ENCODE peak calls at places on chromosomes 3 and 15, in six cellular contexts. Z is H9, R is neuronal stem cell, F is IMR-90, B is trophoblast cell, T is H1. P is an unnamed sample. For H3K4me1, the result is how much of the 10 kb centered on the place peaks cover.

GRCh38 chr15:29208352-29208751 is 61.3 kb downstream of the NSMCE3 start:
- DNase-seq in Z (no peak), R (no peak), F (no peak), B (no peak), T (no peak), P (no peak)

GRCh38 chr3:31568649-31569048 is 35.9 kb downstream of the STT3B start:
- DNase-seq in Z (no peak), R (no peak), F (no peak), B (no peak), T (no peak), P (no peak)

GRCh38 chr3:122498152-122498551 is 16.6 kb downstream of the KPNA1 start:
- DNase-seq in Z (no peak), R (no peak), F (no peak), B (no peak), T (no peak), P (no peak)

GRCh38 chr15:59918994-59919951 is 84.8 kb upstream of the FOXB1 start:
- DNase-seq in Z (no peak), R (no peak), F (peak), B (peak), T (no peak), P (no peak)

GRCh38 chr15:79003301-79003700 is 58.5 kb upstream of the CTSH start:
- DNase-seq in Z (no peak), R (no peak), F (peak), B (peak), T (no peak), P (peak)

GRCh38 chr15:50055333-50056278 is 63.4 kb downstream of the ATP8B4 start:
- DNase-seq in Z (no peak), R (no peak), F (peak), B (peak), T (no peak), P (peak)

GRCh38 chr3:111735271-111735758 is 123.8 kb upstream of the PHLDB2 start:
- DNase-seq in Z (no peak), R (no peak), F (peak), B (peak), T (no peak), P (peak)

GRCh38 chr3:49460188-49460885 is 9.7 kb upstream of the DAG1 start:
- DNase-seq in Z (no peak), R (no peak), F (no peak), B (peak), T (no peak), P (no peak)

GRCh38 chr3:190443257-190443656 is 6.4 kb downstream of the TMEM207 start:
- DNase-seq in Z (no peak), R (no peak), F (peak), B (peak), T (no peak), P (peak)

GRCh38 chr3:101567528-101568317 is 6.1 kb downstream of the TRMT10C start:
- DNase-seq in Z (no peak), R (no peak), F (peak), B (peak), T (no peak), P (peak)

GRCh38 chr15:62824111-62824737 is 218.3 kb upstream of the TPM1 start:
- DNase-seq in Z (no peak), R (no peak), F (peak), B (no peak), T (no peak), P (peak)

GRCh38 chr3:153977148-153977547 is 144.0 kb upstream of the ARHGEF26 start:
- DNase-seq in Z (no peak), R (no peak), F (no peak), B (no peak), T (no peak), P (no peak)

GRCh38 chr3:65785065-65785645 is 253.6 kb downstream of the MAGI1 start:
- DNase-seq in Z (no peak), R (peak), F (peak), B (peak), T (no peak), P (peak)

GRCh38 chr3:56915969-56916586 is 114.3 kb upstream of the ARHGEF3 start:
- DNase-seq in Z (peak), R (no peak), F (no peak), B (no peak), T (no peak), P (no peak)

GRCh38 chr3:8486945-8487344 is 14.7 kb upstream of the LMCD1 start:
- DNase-seq in Z (no peak), R (no peak), F (no peak), B (peak), T (no peak), P (no peak)

GRCh38 chr3:187744169-187745151 is 808 bp downstream of the BCL6 start:
- DNase-seq in Z (no peak), R (no peak), F (peak), B (peak), T (no peak), P (peak)

GRCh38 chr3:139473155-139473771 is 3.1 kb downstream of the RBP2 start:
- DNase-seq in Z (no peak), R (no peak), F (no peak), B (no peak), T (no peak), P (no peak)

GRCh38 chr3:197355713-197356112 is 57.3 kb upstream of the DLG1 start:
- DNase-seq in Z (no peak), R (no peak), F (no peak), B (peak), T (no peak), P (no peak)

GRCh38 chr3:108175352-108175751 is 46.9 kb downstream of the IFT57 start:
- DNase-seq in Z (no peak), R (no peak), F (peak), B (no peak), T (no peak), P (no peak)

GRCh38 chr3:16506451-16506850 is 7.0 kb downstream of the RFTN1 start:
- DNase-seq in Z (no peak), R (no peak), F (no peak), B (no peak), T (no peak), P (no peak)
- H3K4me1 ChIP-seq in Z (under half), R (under half), F (under half), B (under half), T (under half), P (under half)

GRCh38 chr3:99094611-99095010 is 193.1 kb upstream of the DCBLD2 start:
- DNase-seq in Z (no peak), R (no peak), F (no peak), B (no peak), T (no peak), P (no peak)
- H2AFZ ChIP-seq in Z (no peak), R (no peak), F (no peak), B (no peak), T (no peak), P (no peak)

DNA sequence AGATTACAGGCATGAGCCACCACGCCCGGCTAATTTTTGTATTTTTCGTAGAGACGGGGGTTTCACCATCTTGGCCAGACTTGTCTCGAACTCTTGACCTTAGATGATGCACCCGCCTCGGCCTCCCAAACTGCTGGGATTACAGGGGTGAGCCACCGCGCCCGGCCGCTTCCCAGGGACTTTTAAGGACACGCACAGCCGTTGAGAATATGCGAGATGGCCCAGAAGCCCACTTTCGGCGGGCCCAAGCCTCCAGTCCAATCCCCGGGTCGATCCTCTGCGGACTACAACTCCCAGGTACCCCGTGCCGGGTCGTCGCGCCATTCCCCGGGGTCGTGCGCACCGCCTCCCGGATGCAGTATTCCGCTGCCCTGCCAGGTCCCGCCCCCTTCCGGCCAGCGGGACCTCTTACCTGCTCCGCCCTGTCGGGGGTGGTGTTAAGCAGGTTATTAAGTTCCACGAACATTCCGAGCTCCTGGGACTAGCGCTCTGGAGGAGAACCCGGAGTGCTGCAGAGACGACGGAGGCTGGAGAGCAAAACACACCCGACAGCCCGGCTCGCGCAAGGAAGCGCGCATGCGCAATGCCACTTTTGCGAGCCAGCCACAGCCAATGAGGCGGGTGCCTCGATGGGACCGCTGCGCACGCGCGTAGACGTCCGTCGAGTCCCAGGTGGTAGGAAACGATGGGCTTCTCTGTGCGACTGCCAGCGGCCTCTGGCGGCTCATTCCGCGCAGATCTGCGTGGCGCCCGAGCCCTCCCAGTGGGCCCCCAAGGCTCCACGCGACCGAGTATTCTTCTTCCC is at the start of gene ELP6:
- DNase-seq in Z (peak), R (peak), F (peak), B (peak), T (peak), P (peak)
- H3K23ac ChIP-seq in Z (no peak), R (peak), F (peak), B (no peak), T (no peak), P (no peak)

DNA sequence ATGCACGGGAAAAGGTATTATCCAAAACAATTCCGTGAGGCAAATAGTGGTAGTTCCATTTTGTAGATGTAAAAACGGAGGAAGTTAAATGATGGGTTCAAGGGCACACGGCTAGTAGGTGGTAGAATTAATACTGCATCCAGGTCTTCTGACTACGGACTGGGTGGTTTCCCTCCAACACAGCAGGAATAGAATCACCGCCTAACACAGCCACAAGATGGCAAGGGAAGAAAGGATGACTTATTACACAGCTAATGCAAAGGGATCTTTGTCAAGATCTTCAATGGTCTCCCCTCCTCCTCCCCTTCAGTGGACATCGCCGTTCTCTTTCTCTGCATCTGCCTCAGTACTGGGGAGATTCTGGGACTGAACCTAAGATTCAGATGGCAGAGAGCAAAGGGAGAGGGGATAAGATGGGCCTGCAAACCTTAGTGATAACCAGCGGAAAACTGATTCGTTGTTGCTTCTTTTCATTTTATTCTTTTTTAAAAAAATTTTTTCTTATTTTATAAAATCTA is 574 bp upstream of the TOPBP1 start:
- DNase-seq in Z (peak), R (no peak), F (peak), B (peak), T (no peak), P (peak)
- H3K4me1 ChIP-seq in Z (under half), R (under half), F (under half), B (under half), T (under half), P (under half)

GRCh38 chr3:35745802-35746484 is 106.6 kb downstream of the ARPP21 start:
- DNase-seq in Z (no peak), R (no peak), F (no peak), B (no peak), T (no peak), P (no peak)
- H2AFZ ChIP-seq in Z (no peak), R (peak), F (no peak), B (no peak), T (no peak), P (no peak)

GRCh38 chr3:10973196-10973595 is 19.4 kb upstream of the SLC6A1 start:
- DNase-seq in Z (no peak), R (no peak), F (no peak), B (no peak), T (no peak), P (no peak)

GRCh38 chr3:10970306-10970979 is 22.1 kb upstream of the SLC6A1 start:
- DNase-seq in Z (no peak), R (no peak), F (no peak), B (no peak), T (no peak), P (no peak)

GRCh38 chr3:10974746-10975375 is 17.7 kb upstream of the SLC6A1 start:
- DNase-seq in Z (no peak), R (no peak), F (no peak), B (no peak), T (no peak), P (no peak)

GRCh38 chr3:10974131-10974530 is 18.4 kb upstream of the SLC6A1 start:
- DNase-seq in Z (no peak), R (no peak), F (no peak), B (no peak), T (no peak), P (no peak)

DNA sequence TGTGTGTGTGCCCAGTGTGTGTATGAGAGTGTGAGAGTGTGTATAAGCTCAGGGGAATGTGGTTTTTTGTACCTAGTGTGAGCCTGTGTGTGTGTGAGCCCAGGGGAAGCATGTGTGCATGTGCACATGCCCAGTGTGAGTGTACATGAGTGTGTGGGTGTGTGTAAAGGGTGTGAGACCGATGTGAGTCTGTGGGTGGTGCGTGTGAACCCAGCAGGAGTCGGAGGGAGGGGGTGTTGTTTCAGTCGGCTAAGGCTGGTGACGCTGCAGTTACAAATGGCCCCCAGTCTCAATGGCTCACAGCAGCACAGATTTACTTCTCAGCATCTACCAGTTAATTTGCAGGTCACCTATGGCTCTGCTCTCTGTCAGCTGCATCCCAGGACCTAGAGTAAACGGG is 20.2 kb upstream of the SLC6A1 start:
- DNase-seq in Z (no peak), R (no peak), F (no peak), B (no peak), T (no peak), P (no peak)
- H3K23ac ChIP-seq in Z (no peak), R (peak), F (no peak), B (peak), T (no peak), P (no peak)

GRCh38 chr3:149620291-149621020 is 37.4 kb downstream of the WWTR1 start:
- DNase-seq in Z (no peak), R (no peak), F (peak), B (peak), T (no peak), P (peak)
- H3K4me1 ChIP-seq in Z (under half), R (under half), F (under half), B (under half), T (under half), P (under half)